ENCODE peak calls at places on chromosomes 1 and 21, in eight cellular contexts. F is hepatocyte, G is PC-3, A is MM.1S, H is neural progenitor cell, O is HCT116, Y is OCI-LY7, U is GM23338. L is an unnamed sample.

GRCh38 chr1:220528679-220529529 is 968 bp downstream of the MARK1 start:
- DNase-seq in F (peak; percentile 32), G (no peak), A (no peak), H (peak; percentile 55), O (no peak), Y (no peak), U (peak; percentile 64), L (peak; percentile 23)

GRCh38 chr1:211591980-211592493 is 13.1 kb upstream of the SLC30A1 start:
- DNase-seq in F (peak; percentile 51), G (peak; percentile 66), A (no peak), H (no peak), O (no peak), Y (no peak), U (no peak), L (peak; percentile 94)

GRCh38 chr1:228318823-228319241 is 87.8 kb downstream of the TRIM11 start:
- DNase-seq in F (no peak), G (no peak), A (no peak), H (no peak), O (no peak), Y (no peak), U (no peak), L (no peak)

GRCh38 chr1:47432071-47433036 is 5.5 kb upstream of the FOXD2 start:
- DNase-seq in F (peak; percentile 93), G (peak; percentile 69), A (no peak), H (peak; percentile 94), O (no peak), Y (peak; percentile 28), U (peak; percentile 97), L (peak; percentile 88)

GRCh38 chr1:57736940-57737339 is 313.1 kb upstream of the DAB1 start:
- DNase-seq in F (no peak), G (no peak), A (peak; percentile 17), H (no peak), O (no peak), Y (no peak), U (no peak), L (no peak)

GRCh38 chr1:15352122-15352957 is 57.3 kb upstream of the EFHD2 start:
- DNase-seq in F (no peak), G (peak; percentile 98), A (no peak), H (no peak), O (peak; percentile 95), Y (no peak), U (no peak), L (peak; percentile 91)

GRCh38 chr1:111690306-111690617 is 48.9 kb downstream of the INKA2 start:
- DNase-seq in F (peak; percentile 72), G (peak; percentile 43), A (no peak), H (no peak), O (no peak), Y (no peak), U (no peak), L (peak; percentile 89)

GRCh38 chr1:63868220-63868897 is 94.5 kb downstream of the ROR1 start:
- DNase-seq in F (no peak), G (peak; percentile 98), A (no peak), H (no peak), O (peak; percentile 51), Y (peak; percentile 24), U (no peak), L (peak; percentile 57)

GRCh38 chr1:35569956-35570355 is 3.2 kb upstream of the TFAP2E start:
- DNase-seq in F (no peak), G (peak; percentile 44), A (no peak), H (no peak), O (no peak), Y (no peak), U (no peak), L (peak; percentile 86)

GRCh38 chr1:61887076-61887867 is 145.0 kb downstream of the PATJ start:
- DNase-seq in F (no peak), G (no peak), A (no peak), H (no peak), O (no peak), Y (no peak), U (no peak), L (no peak)

GRCh38 chr1:199981584-199981983 is 45.9 kb upstream of the NR5A2 start:
- DNase-seq in F (no peak), G (no peak), A (no peak), H (no peak), O (no peak), Y (no peak), U (no peak), L (no peak)

GRCh38 chr1:52032785-52033131 is 852 bp downstream of the KTI12 start:
- DNase-seq in F (peak; percentile 56), G (peak; percentile 45), A (peak; percentile 49), H (no peak), O (no peak), Y (peak; percentile 76), U (peak; percentile 64), L (peak; percentile 88)

GRCh38 chr1:37020653-37021277 is 13.6 kb downstream of the GRIK3 start:
- DNase-seq in F (peak; percentile 51), G (peak; percentile 4), A (peak; percentile 24), H (peak; percentile 89), O (no peak), Y (peak; percentile 64), U (peak; percentile 89), L (peak; percentile 9)

GRCh38 chr1:215517441-215517891 is 49.6 kb upstream of the KCTD3 start:
- DNase-seq in F (peak; percentile 20), G (peak; percentile 93), A (no peak), H (peak; percentile 28), O (peak; percentile 13), Y (no peak), U (peak; percentile 53), L (peak; percentile 77)

GRCh38 chr1:201024251-201024998 is 911 bp upstream of the KIF21B start:
- DNase-seq in F (no peak), G (no peak), A (no peak), H (peak; percentile 37), O (no peak), Y (no peak), U (peak; percentile 49), L (no peak)

GRCh38 chr1:24098907-24099637 is 12.9 kb downstream of the MYOM3 start:
- DNase-seq in F (no peak), G (no peak), A (no peak), H (no peak), O (no peak), Y (no peak), U (no peak), L (no peak)

GRCh38 chr1:85295006-85295431 is 18.6 kb upstream of the BCL10 start:
- DNase-seq in F (no peak), G (peak; percentile 98), A (no peak), H (no peak), O (peak; percentile 59), Y (no peak), U (no peak), L (no peak)

GRCh38 chr1:62377043-62377562 is 57.9 kb upstream of the KANK4 start:
- DNase-seq in F (no peak), G (no peak), A (no peak), H (no peak), O (no peak), Y (no peak), U (no peak), L (no peak)

DNA sequence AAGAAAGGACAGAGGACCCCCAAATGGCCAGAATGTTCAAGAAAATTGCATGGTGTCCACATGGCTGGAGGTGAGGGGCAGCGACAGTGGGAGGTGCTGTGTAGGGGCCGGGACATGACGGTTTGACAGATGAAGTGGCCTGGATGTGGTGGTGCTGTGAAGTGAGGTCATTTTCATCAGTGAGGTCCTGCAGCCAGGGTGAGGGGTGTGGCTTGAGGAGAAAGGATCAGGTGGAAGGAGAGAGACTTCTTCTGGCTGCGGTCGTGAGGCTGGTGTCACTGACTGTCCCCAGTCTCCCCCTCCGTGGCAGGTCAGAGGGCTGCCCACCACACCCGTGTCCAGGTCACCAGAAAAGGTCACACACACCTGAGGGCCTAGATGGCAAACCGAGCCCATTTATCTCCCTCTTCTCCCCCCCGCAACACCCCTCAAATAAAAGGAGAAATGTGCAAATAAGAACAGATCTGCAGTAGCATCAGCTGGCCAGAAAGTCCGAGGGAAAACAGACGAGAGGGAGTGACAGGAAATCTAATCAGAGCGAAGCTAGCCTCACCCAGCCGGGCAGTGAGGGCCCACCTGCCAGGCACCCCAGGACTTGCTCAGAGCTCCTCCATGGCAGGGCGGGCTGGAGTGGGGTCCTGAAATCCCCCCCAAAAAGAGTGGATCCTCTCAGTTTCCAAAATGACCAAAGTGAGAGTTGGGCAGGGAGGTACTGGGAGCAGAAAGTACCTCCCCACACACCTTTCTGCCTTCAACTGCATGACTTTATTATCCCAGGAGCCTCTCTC is 148.5 kb upstream of the EDN2 start:
- DNase-seq in F (no peak), G (no peak), A (no peak), H (no peak), O (no peak), Y (no peak), U (no peak), L (no peak)
- H3K4me1 ChIP-seq in F (no peaks in the 10 kb centered on the region), G (peaks cover 8% of the 10 kb centered on the region), A (peaks cover 12% of the 10 kb centered on the region), H (no peaks in the 10 kb centered on the region), O (no peaks in the 10 kb centered on the region), Y (no peaks in the 10 kb centered on the region), U (no peaks in the 10 kb centered on the region), L (peaks cover 35% of the 10 kb centered on the region)

DNA sequence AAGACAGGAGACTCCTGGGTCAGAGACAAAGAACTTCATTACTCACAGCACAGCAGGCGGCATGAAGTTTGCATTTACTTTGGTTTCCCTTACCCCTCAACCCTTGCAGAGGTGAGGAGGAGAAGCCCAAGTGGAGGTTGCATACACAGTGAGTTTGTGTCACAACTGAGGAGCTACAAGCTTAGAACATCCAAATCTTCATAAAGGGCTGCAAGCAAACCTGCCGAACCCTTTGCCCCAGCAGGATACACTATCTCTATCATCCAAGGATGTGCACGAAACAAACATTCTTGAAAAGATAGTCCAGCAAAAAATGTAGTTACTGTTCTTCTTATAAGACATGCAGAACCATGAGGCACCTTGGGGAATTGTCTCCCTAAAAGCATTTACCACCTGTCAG is 493.5 kb downstream of the SETD4 start:
- DNase-seq in F (no peak), G (no peak), A (no peak), H (no peak), O (no peak), Y (no peak), U (no peak), L (no peak)
- TF ChIP-seq EZH2phosphoT487 in F (no peak), G (no peak), A (no peak), H (no peak), O (no peak), Y (no peak), U (no peak), L (no peak)

DNA sequence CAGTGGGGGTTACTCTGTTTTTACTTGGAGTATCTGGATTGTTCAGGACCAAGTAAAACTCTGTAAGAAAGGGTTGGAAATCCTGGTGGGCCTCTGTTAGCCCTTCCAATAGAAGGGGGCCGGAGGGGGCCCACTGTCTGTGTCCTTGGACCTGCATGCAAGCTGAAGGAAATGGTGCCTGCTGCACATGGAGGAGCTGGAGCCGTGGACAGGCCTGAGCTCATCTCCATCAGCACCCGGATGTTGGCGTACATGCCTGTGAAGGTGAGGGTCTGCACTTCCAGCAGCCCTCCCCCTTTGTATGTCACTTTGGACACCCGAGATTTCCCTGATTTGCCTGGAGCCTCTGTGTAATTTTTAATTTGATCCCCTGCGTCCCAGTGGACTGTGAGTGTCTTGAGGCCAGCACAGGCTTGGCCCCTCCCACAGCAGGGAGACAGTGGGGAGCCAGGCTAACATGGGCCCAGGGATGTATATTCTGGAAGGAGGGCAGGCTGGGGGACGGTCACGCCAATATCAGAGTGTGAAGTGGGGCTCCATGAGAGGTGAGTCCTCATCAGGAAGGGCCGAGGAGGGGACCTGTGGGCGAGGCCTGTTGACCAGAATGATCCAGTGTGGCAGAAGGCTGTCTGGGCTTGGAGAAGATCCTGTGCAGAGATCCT is 16.8 kb downstream of the GALNT2 start:
- DNase-seq in F (no peak), G (no peak), A (no peak), H (no peak), O (no peak), Y (no peak), U (no peak), L (no peak)
- H3K4me1 ChIP-seq in F (peaks cover 30% of the 10 kb centered on the region), G (peaks cover 55% of the 10 kb centered on the region), A (peaks cover 25% of the 10 kb centered on the region), H (peaks cover 10% of the 10 kb centered on the region), O (peaks cover 24% of the 10 kb centered on the region), Y (peaks cover 13% of the 10 kb centered on the region), U (peaks cover 22% of the 10 kb centered on the region), L (peaks cover 58% of the 10 kb centered on the region)

GRCh38 chr1:180593382-180593781 is 34.6 kb downstream of the OVAAL start:
- DNase-seq in F (no peak), G (no peak), A (no peak), H (no peak), O (no peak), Y (no peak), U (no peak), L (no peak)
- TF ChIP-seq EZH2phosphoT487 in F (no peak), G (no peak), A (no peak), H (no peak), O (no peak), Y (no peak), U (no peak), L (no peak)